ENCODE peak calls at places on chromosomes 11 and 22, in eight cellular contexts. Q is heart left ventricle; V is A549; W is caudate nucleus; Z is RPMI7951; C is stimulated activated CD8-positive, alpha-beta memory T cell treated with anti-CD3 and anti-CD28 coated beads, Interleukin-4, amount 100 ng/mL, for 1 hour; G is brain microvascular endothelial cell; P is NCI-H446. Y is an unnamed sample.

GRCh38 chr22:26170112-26170492 is 840 bp downstream of the SEZ6L start:
- DNase-seq in V (no peak), Z (no peak), G (no peak), W (no peak), P (peak), Q (no peak), C (no peak), Y (no peak)

GRCh38 chr22:37183432-37184379 is 4.3 kb downstream of the C1QTNF6 start:
- DNase-seq in W (no peak), V (no peak), Z (no peak), Q (no peak), C (no peak), P (no peak), G (no peak), Y (no peak)

GRCh38 chr11:16604784-16605439 is 133.5 kb upstream of the C11orf58 start:
- DNase-seq in P (peak), V (peak), C (no peak), W (no peak), Z (peak), Q (peak), G (peak), Y (no peak)

GRCh38 chr11:111310723-111311122 is 12.4 kb downstream of the POU2AF3 start:
- DNase-seq in Z (no peak), C (no peak), V (no peak), Q (no peak), G (no peak), P (no peak), W (no peak), Y (no peak)

GRCh38 chr11:46216040-46216764 is 61.3 kb upstream of the CREB3L1 start:
- DNase-seq in P (no peak), V (no peak), W (no peak), C (no peak), Z (peak), G (no peak), Q (no peak), Y (no peak)

GRCh38 chr22:22552630-22553029 is 6.4 kb downstream of the PRAME start:
- DNase-seq in W (no peak), C (no peak), Z (peak), G (no peak), V (no peak), P (no peak), Q (no peak), Y (no peak)

GRCh38 chr11:125464266-125464662 is 31.8 kb downstream of the FEZ1 start:
- DNase-seq in Q (no peak), V (peak), W (no peak), P (no peak), C (no peak), Z (peak), G (peak), Y (no peak)

GRCh38 chr11:69061713-69062053 is 13.0 kb downstream of the TPCN2 start:
- DNase-seq in W (no peak), P (no peak), G (no peak), C (no peak), V (no peak), Z (no peak), Q (no peak), Y (no peak)

GRCh38 chr11:35944503-35945136 is 758 bp downstream of the LDLRAD3 start:
- DNase-seq in Z (peak), G (peak), C (no peak), V (no peak), Q (no peak), W (no peak), P (no peak), Y (no peak)

GRCh38 chr11:100080401-100080800 is 606.7 kb upstream of the ARHGAP42 start:
- DNase-seq in C (no peak), Z (no peak), Q (no peak), P (no peak), W (no peak), G (no peak), V (no peak), Y (no peak)

GRCh38 chr11:78949976-78950690 is 375.5 kb upstream of the NARS2 start:
- DNase-seq in V (no peak), C (no peak), Q (no peak), P (no peak), W (no peak), Z (no peak), G (no peak), Y (no peak)

GRCh38 chr22:29727248-29727551 is 7.4 kb downstream of the CABP7 start:
- DNase-seq in V (peak), C (no peak), Z (peak), P (no peak), W (no peak), G (no peak), Q (no peak), Y (no peak)

GRCh38 chr11:47399860-47400812 is 8.3 kb upstream of the SLC39A13 start:
- DNase-seq in G (no peak), P (no peak), Z (no peak), C (no peak), V (no peak), W (no peak), Q (peak), Y (no peak)

GRCh38 chr11:68370211-68371111 is 58.1 kb downstream of the LRP5 start:
- DNase-seq in Z (no peak), G (peak), V (no peak), W (no peak), P (no peak), Q (no peak), C (no peak), Y (no peak)

GRCh38 chr11:10885703-10886363 is 28.0 kb upstream of the ZBED5 start:
- DNase-seq in V (peak), P (peak), C (no peak), G (peak), Z (peak), W (no peak), Q (no peak), Y (no peak)

GRCh38 chr22:22692707-22693530 is 48.5 kb downstream of the GGTLC2 start:
- DNase-seq in G (peak), Q (no peak), Z (peak), P (no peak), W (no peak), V (peak), C (peak), Y (no peak)

GRCh38 chr22:29030016-29030617 is 31.5 kb downstream of the C22orf31 start:
- DNase-seq in C (no peak), Q (no peak), P (peak), G (no peak), W (no peak), Z (peak), V (no peak), Y (no peak)

GRCh38 chr11:26522912-26523610 is 49.0 kb downstream of the MUC15 start:
- DNase-seq in V (no peak), Z (peak), C (no peak), W (no peak), G (peak), Q (no peak), P (peak), Y (no peak)

GRCh38 chr22:38828616-38829205 is 15.1 kb downstream of the NPTXR start:
- DNase-seq in P (peak), Z (no peak), C (no peak), W (no peak), G (no peak), Q (no peak), V (no peak), Y (no peak)

GRCh38 chr11:63813563-63814382 is 517 bp downstream of the SPINDOC start:
- DNase-seq in W (peak), C (no peak), P (no peak), G (peak), V (peak), Q (peak), Z (peak), Y (no peak)

GRCh38 chr11:121418625-121419114 is 33.4 kb upstream of the SORL1 start:
- DNase-seq in G (no peak), Q (peak), W (no peak), Z (peak), C (no peak), P (peak), V (no peak), Y (no peak)

GRCh38 chr11:6611092-6612007 is 666 bp downstream of the TAF10 start:
- DNase-seq in W (no peak), C (peak), G (no peak), Q (no peak), Z (peak), V (no peak), P (no peak), Y (no peak)

GRCh38 chr11:15095736-15096228 is 18.9 kb upstream of the INSC start:
- DNase-seq in V (no peak), Z (no peak), W (no peak), Q (no peak), P (no peak), G (no peak), C (no peak), Y (no peak)

GRCh38 chr11:117903505-117904382 is 25.5 kb downstream of the TMPRSS13 start:
- DNase-seq in C (no peak), G (no peak), Q (no peak), V (no peak), Z (no peak), P (no peak), W (no peak), Y (no peak)

GRCh38 chr22:46931881-46932280 is 169.4 kb downstream of the TBC1D22A start:
- DNase-seq in Z (peak), P (no peak), C (no peak), G (peak), W (no peak), Q (no peak), V (no peak), Y (peak)

GRCh38 chr11:133181672-133182071 is 350.6 kb downstream of the OPCML start:
- DNase-seq in Q (no peak), Z (no peak), V (no peak), P (no peak), C (no peak), W (no peak), G (no peak), Y (no peak)

GRCh38 chr11:3671334-3672254 is at the start of gene CHRNA10:
- DNase-seq in G (no peak), P (no peak), V (no peak), W (no peak), Q (no peak), Z (no peak), C (no peak), Y (no peak)

GRCh38 chr11:34609850-34610249 is 11.0 kb upstream of the EHF start:
- DNase-seq in C (no peak), W (no peak), P (no peak), Z (peak), G (no peak), Q (no peak), V (no peak), Y (no peak)

GRCh38 chr11:9639099-9639498 is 24.8 kb upstream of the SWAP70 start:
- DNase-seq in C (no peak), G (no peak), P (no peak), Q (peak), V (no peak), W (no peak), Z (no peak), Y (no peak)

GRCh38 chr22:23225724-23226496 is 45.6 kb downstream of the BCR start:
- DNase-seq in C (no peak), W (no peak), Q (peak), Z (no peak), G (peak), V (peak), P (peak), Y (no peak)

GRCh38 chr11:94885133-94885532 is 88.2 kb downstream of the CWC15 start:
- DNase-seq in Z (peak), C (no peak), W (no peak), G (no peak), P (peak), Q (no peak), V (no peak), Y (no peak)

GRCh38 chr11:117882539-117882938 is 6.1 kb upstream of the FXYD6 start:
- DNase-seq in G (no peak), V (no peak), C (no peak), Q (no peak), W (no peak), Z (no peak), P (no peak), Y (no peak)

GRCh38 chr11:61532136-61533038 is 23.8 kb downstream of the LRRC10B start:
- DNase-seq in W (no peak), V (peak), Q (no peak), Z (peak), P (peak), C (no peak), G (no peak), Y (no peak)

GRCh38 chr11:1703146-1703545 is 6.2 kb downstream of the KRTAP5-6 start:
- DNase-seq in C (no peak), Z (no peak), P (no peak), W (no peak), V (no peak), Q (no peak), G (no peak), Y (no peak)

GRCh38 chr11:65814960-65815565 is 18.7 kb upstream of the SNX32 start:
- DNase-seq in Z (no peak), G (no peak), V (no peak), P (no peak), C (no peak), W (no peak), Q (no peak), Y (no peak)

GRCh38 chr22:43829448-43829821 is 17.3 kb upstream of the EFCAB6 start:
- DNase-seq in C (no peak), Q (peak), Z (peak), G (no peak), P (peak), V (no peak), W (no peak), Y (no peak)

GRCh38 chr11:61954106-61955030 is 4.2 kb downstream of the BEST1 start:
- DNase-seq in Z (peak), W (no peak), Q (no peak), V (no peak), P (no peak), C (no peak), G (no peak), Y (no peak)

GRCh38 chr22:30565341-30565740 is 9.1 kb downstream of the GAL3ST1 start:
- DNase-seq in P (no peak), C (no peak), Z (peak), Q (no peak), G (no peak), V (no peak), W (no peak), Y (no peak)

GRCh38 chr11:99170606-99171005 is 149.9 kb downstream of the CNTN5 start:
- DNase-seq in G (no peak), P (no peak), C (no peak), Z (no peak), Q (no peak), V (no peak), W (no peak), Y (no peak)